ENCODE peak calls at places on chromosomes 13 and 19, in five cellular contexts. One of them, this sample, is unnamed.
A peak's percentile ranks its signal among the peaks of the same experiment; 100 is the strongest.

GRCh38 chr13:113670541-113670940 is 3.5 kb downstream of the GRK1 start:
- DNase-seq in PC-3: no peak
- DNase-seq in mesenchymal stem cell: no peak
- DNase-seq in occipital lobe: no peak
- DNase-seq in HFFc6: no peak
- DNase-seq in this sample: no peak

GRCh38 chr13:95492044-95492801 is 60.3 kb upstream of the CLDN10 start:
- DNase-seq in PC-3: peak; percentile 32
- DNase-seq in mesenchymal stem cell: no peak
- DNase-seq in occipital lobe: no peak
- DNase-seq in HFFc6: no peak
- DNase-seq in this sample: no peak

GRCh38 chr19:13537454-13537853 is 31.2 kb upstream of the CACNA1A start:
- DNase-seq in PC-3: no peak
- DNase-seq in mesenchymal stem cell: no peak
- DNase-seq in occipital lobe: no peak
- DNase-seq in HFFc6: no peak
- DNase-seq in this sample: no peak

GRCh38 chr13:30308548-30308947 is 1.2 kb upstream of the KATNAL1 start:
- DNase-seq in PC-3: no peak
- DNase-seq in mesenchymal stem cell: peak; percentile 61
- DNase-seq in occipital lobe: no peak
- DNase-seq in HFFc6: peak; percentile 31
- DNase-seq in this sample: peak; percentile 83

GRCh38 chr19:17136026-17136425 is 60.4 kb downstream of the MYO9B start:
- DNase-seq in PC-3: no peak
- DNase-seq in mesenchymal stem cell: peak; percentile 38
- DNase-seq in occipital lobe: no peak
- DNase-seq in HFFc6: no peak
- DNase-seq in this sample: peak; percentile 9

GRCh38 chr19:1016647-1017114 is 4.2 kb downstream of the TMEM259 start:
- DNase-seq in PC-3: peak; percentile 33
- DNase-seq in mesenchymal stem cell: peak; percentile 87
- DNase-seq in occipital lobe: no peak
- DNase-seq in HFFc6: peak; percentile 78
- DNase-seq in this sample: peak; percentile 78

GRCh38 chr13:114074671-114075315 is 57.6 kb downstream of the RASA3 start:
- DNase-seq in PC-3: no peak
- DNase-seq in mesenchymal stem cell: no peak
- DNase-seq in occipital lobe: no peak
- DNase-seq in HFFc6: no peak
- DNase-seq in this sample: no peak

GRCh38 chr13:106178816-106179215 is 356.6 kb downstream of the EFNB2 start:
- DNase-seq in PC-3: no peak
- DNase-seq in mesenchymal stem cell: no peak
- DNase-seq in occipital lobe: no peak
- DNase-seq in HFFc6: no peak
- DNase-seq in this sample: peak; percentile 32

GRCh38 chr19:42270346-42271044 is 1.4 kb downstream of the CIC start:
- DNase-seq in PC-3: peak; percentile 57
- DNase-seq in mesenchymal stem cell: peak; percentile 73
- DNase-seq in occipital lobe: peak; percentile 48
- DNase-seq in HFFc6: peak; percentile 82
- DNase-seq in this sample: peak; percentile 66

GRCh38 chr19:16380314-16380695 is 55.7 kb downstream of the KLF2 start:
- DNase-seq in PC-3: no peak
- DNase-seq in mesenchymal stem cell: no peak
- DNase-seq in occipital lobe: no peak
- DNase-seq in HFFc6: no peak
- DNase-seq in this sample: no peak

GRCh38 chr19:13718733-13719132 is 45.6 kb upstream of the MRI1 start:
- DNase-seq in PC-3: peak; percentile 89
- DNase-seq in mesenchymal stem cell: no peak
- DNase-seq in occipital lobe: peak; percentile 38
- DNase-seq in HFFc6: no peak
- DNase-seq in this sample: peak; percentile 14

GRCh38 chr13:40438999-40439797 is 227.2 kb downstream of the FOXO1 start:
- DNase-seq in PC-3: no peak
- DNase-seq in mesenchymal stem cell: peak; percentile 61
- DNase-seq in occipital lobe: no peak
- DNase-seq in HFFc6: no peak
- DNase-seq in this sample: peak; percentile 58

GRCh38 chr19:6828306-6828697 is 55.8 kb downstream of the VAV1 start:
- DNase-seq in PC-3: peak; percentile 96
- DNase-seq in mesenchymal stem cell: no peak
- DNase-seq in occipital lobe: no peak
- DNase-seq in HFFc6: no peak
- DNase-seq in this sample: no peak

GRCh38 chr13:87259479-87260083 is 411.6 kb upstream of the SLITRK5 start:
- DNase-seq in PC-3: peak; percentile 29
- DNase-seq in mesenchymal stem cell: peak; percentile 15
- DNase-seq in occipital lobe: no peak
- DNase-seq in HFFc6: no peak
- DNase-seq in this sample: peak; percentile 17

GRCh38 chr19:17337675-17338439 is 504 bp downstream of the GTPBP3 start:
- DNase-seq in PC-3: peak; percentile 37
- DNase-seq in mesenchymal stem cell: no peak
- DNase-seq in occipital lobe: no peak
- DNase-seq in HFFc6: no peak
- DNase-seq in this sample: no peak

GRCh38 chr19:54172764-54173699 is at the start of gene TMC4:
- DNase-seq in PC-3: peak; percentile 93
- DNase-seq in mesenchymal stem cell: peak; percentile 48
- DNase-seq in occipital lobe: no peak
- DNase-seq in HFFc6: no peak
- DNase-seq in this sample: no peak

GRCh38 chr13:20360041-20360491 is 127.9 kb upstream of the GJB6 start:
- DNase-seq in PC-3: peak; percentile 70
- DNase-seq in mesenchymal stem cell: peak; percentile 18
- DNase-seq in occipital lobe: no peak
- DNase-seq in HFFc6: peak; percentile 20
- DNase-seq in this sample: peak; percentile 65

GRCh38 chr13:44125943-44126469 is 246.3 kb downstream of the LACC1 start:
- DNase-seq in PC-3: peak; percentile 81
- DNase-seq in mesenchymal stem cell: no peak
- DNase-seq in occipital lobe: no peak
- DNase-seq in HFFc6: peak; percentile 59
- DNase-seq in this sample: no peak

GRCh38 chr19:10961073-10961762 is 388 bp downstream of the SMARCA4 start:
- DNase-seq in PC-3: peak; percentile 35
- DNase-seq in mesenchymal stem cell: no peak
- DNase-seq in occipital lobe: no peak
- DNase-seq in HFFc6: no peak
- DNase-seq in this sample: no peak

GRCh38 chr13:39196957-39197644 is 158.8 kb downstream of the NHLRC3 start:
- DNase-seq in PC-3: peak; percentile 35
- DNase-seq in mesenchymal stem cell: no peak
- DNase-seq in occipital lobe: no peak
- DNase-seq in HFFc6: no peak
- DNase-seq in this sample: peak; percentile 1

GRCh38 chr19:7853760-7854107 is 20.5 kb downstream of the PRR36 start:
- DNase-seq in PC-3: no peak
- DNase-seq in mesenchymal stem cell: no peak
- DNase-seq in occipital lobe: no peak
- DNase-seq in HFFc6: no peak
- DNase-seq in this sample: no peak

GRCh38 chr19:4831351-4832340 is at the start of gene TICAM1:
- DNase-seq in PC-3: peak; percentile 63
- DNase-seq in mesenchymal stem cell: peak; percentile 88
- DNase-seq in occipital lobe: no peak
- DNase-seq in HFFc6: peak; percentile 40
- DNase-seq in this sample: peak; percentile 76

GRCh38 chr13:40922437-40923040 is 96.6 kb downstream of the ELF1 start:
- DNase-seq in PC-3: no peak
- DNase-seq in mesenchymal stem cell: no peak
- DNase-seq in occipital lobe: no peak
- DNase-seq in HFFc6: no peak
- DNase-seq in this sample: no peak

GRCh38 chr13:89281331-89281730 is 1610.2 kb downstream of the SLITRK5 start:
- DNase-seq in PC-3: no peak
- DNase-seq in mesenchymal stem cell: no peak
- DNase-seq in occipital lobe: no peak
- DNase-seq in HFFc6: no peak
- DNase-seq in this sample: no peak

GRCh38 chr19:31214086-31214485 is 135.2 kb downstream of the TSHZ3 start:
- DNase-seq in PC-3: peak; percentile 80
- DNase-seq in mesenchymal stem cell: peak; percentile 99
- DNase-seq in occipital lobe: no peak
- DNase-seq in HFFc6: peak; percentile 98
- DNase-seq in this sample: peak; percentile 99

GRCh38 chr19:43425567-43426392 is 11.1 kb downstream of the TEX101 start:
- DNase-seq in PC-3: peak; percentile 49
- DNase-seq in mesenchymal stem cell: no peak
- DNase-seq in occipital lobe: no peak
- DNase-seq in HFFc6: peak; percentile 25
- DNase-seq in this sample: peak; percentile 28

GRCh38 chr19:12052571-12053169 is at the start of gene ZNF878:
- DNase-seq in PC-3: peak; percentile 95
- DNase-seq in mesenchymal stem cell: peak; percentile 91
- DNase-seq in occipital lobe: peak; percentile 73
- DNase-seq in HFFc6: peak; percentile 66
- DNase-seq in this sample: peak; percentile 84

GRCh38 chr19:2575734-2576481 is 100.0 kb downstream of the GADD45B start:
- DNase-seq in PC-3: no peak
- DNase-seq in mesenchymal stem cell: peak; percentile 85
- DNase-seq in occipital lobe: no peak
- DNase-seq in HFFc6: no peak
- DNase-seq in this sample: peak; percentile 96

This sample was measured in iris pigment epithelial cell.